ENCODE peak calls at places on chromosomes 12 and 14, in seven cellular contexts. J is mammary epithelial cell, K is cardiac fibroblast, O is AG09319, G is esophagus muscularis mucosa, U is AG04450, Q is SK-N-SH. B is an unnamed sample.

GRCh38 chr12:44015333-44015941 is 179.6 kb downstream of the TMEM117 start:
- DNase-seq in J (peak), U (peak), K (peak), Q (peak), G (no peak), O (peak), B (no peak)

GRCh38 chr12:29725587-29726320 is 58.0 kb downstream of the TMTC1 start:
- DNase-seq in O (peak), Q (peak), G (no peak), K (peak), U (no peak), J (no peak), B (peak)

GRCh38 chr14:60311417-60311816 is 62.4 kb downstream of the PPM1A start:
- DNase-seq in J (peak), U (no peak), Q (peak), G (no peak), K (peak), O (peak), B (peak)

GRCh38 chr14:23643533-23644194 is 7.5 kb downstream of the DHRS2 start:
- DNase-seq in Q (no peak), G (no peak), J (no peak), U (no peak), O (no peak), K (no peak), B (no peak)

GRCh38 chr14:52553671-52554575 is 1.3 kb downstream of the GPR137C start:
- DNase-seq in O (peak), G (peak), U (peak), Q (peak), K (peak), J (peak), B (peak)

GRCh38 chr12:67751376-67751928 is 102.9 kb downstream of the DYRK2 start:
- DNase-seq in O (no peak), K (no peak), J (no peak), Q (no peak), U (no peak), G (peak), B (no peak)

GRCh38 chr14:64387232-64387737 is 868 bp upstream of the MTHFD1 start:
- DNase-seq in K (peak), U (no peak), Q (peak), G (no peak), J (peak), O (no peak), B (no peak)

GRCh38 chr12:121468451-121468850 is 68.5 kb downstream of the RNF34 start:
- DNase-seq in K (peak), U (no peak), Q (no peak), J (peak), G (no peak), O (no peak), B (no peak)

GRCh38 chr12:110590806-110591326 is 7.7 kb upstream of the PPTC7 start:
- DNase-seq in K (peak), G (no peak), J (no peak), Q (no peak), O (peak), U (no peak), B (no peak)

DNA sequence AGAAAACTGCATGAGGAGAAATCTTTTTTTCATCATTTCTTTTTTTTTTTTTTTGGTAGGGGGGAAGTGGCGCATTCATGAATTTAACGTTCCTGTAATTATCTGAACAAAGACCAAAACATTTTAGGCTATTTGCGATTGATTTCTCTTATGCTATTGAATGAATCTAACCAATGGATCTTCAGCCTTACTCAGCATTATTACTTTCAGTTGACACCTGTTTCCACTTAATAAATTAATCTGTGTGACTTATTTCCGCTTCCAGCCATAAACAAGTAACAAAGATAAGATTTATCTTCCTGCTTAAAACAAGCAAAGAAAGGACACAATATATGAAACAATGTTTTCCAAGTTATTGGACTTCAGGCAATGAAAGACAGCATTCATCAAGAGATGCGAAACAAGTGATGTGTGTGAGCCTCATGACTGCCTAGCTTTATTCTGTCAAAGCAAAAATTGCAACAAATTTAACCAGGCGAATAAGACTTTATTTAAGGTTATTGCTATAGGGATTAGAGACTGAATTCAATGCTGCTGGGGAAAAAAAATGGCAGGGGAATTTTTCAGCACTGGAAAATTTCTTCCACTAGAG is 1026.9 kb downstream of the LRFN5 start:
- DNase-seq in J (no peak), U (no peak), G (no peak), O (no peak), K (no peak), Q (no peak), B (no peak)
- TF ChIP-seq CTCF in J (no peak), U (no peak), G (no peak), O (no peak), K (no peak), Q (no peak), B (no peak)

DNA sequence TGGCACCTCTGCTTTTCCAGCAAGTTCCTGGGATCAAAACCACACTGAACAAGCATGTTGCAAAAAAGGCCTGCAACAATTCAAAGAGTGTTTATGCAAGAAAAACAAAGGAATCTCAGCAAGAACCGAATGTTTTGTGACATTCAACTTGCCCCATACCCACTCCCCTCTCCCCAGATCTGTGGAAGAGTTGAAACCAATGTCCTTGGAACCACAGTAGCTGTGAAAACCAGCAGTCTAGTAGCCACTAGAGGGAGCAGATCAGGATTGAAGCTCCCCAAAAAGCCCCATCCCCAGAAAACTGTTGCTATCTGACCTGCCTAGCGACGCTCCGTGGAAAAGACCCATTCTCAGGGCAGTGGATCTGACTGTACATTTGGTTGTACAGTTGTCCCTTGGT is 27.1 kb downstream of the PRKAB1 start:
- DNase-seq in U (no peak), J (no peak), K (peak), O (no peak), Q (peak), G (no peak), B (no peak)
- TF ChIP-seq CTCF in U (peak), J (peak), K (peak), O (peak), Q (peak), G (peak), B (peak)

GRCh38 chr14:99644035-99644587 is 818 bp upstream of the HHIPL1 start:
- DNase-seq in U (no peak), O (no peak), J (no peak), K (no peak), Q (no peak), G (no peak), B (no peak)

GRCh38 chr14:99645545-99646505 is 896 bp downstream of the HHIPL1 start:
- DNase-seq in Q (no peak), J (no peak), U (no peak), K (no peak), G (no peak), O (no peak), B (no peak)

GRCh38 chr14:99643343-99643742 is 1.6 kb upstream of the HHIPL1 start:
- DNase-seq in K (no peak), U (no peak), J (no peak), Q (no peak), G (no peak), O (no peak), B (no peak)

GRCh38 chr14:99647407-99647806 is 2.5 kb downstream of the HHIPL1 start:
- DNase-seq in G (no peak), U (no peak), K (peak), J (no peak), Q (no peak), O (no peak), B (no peak)

DNA sequence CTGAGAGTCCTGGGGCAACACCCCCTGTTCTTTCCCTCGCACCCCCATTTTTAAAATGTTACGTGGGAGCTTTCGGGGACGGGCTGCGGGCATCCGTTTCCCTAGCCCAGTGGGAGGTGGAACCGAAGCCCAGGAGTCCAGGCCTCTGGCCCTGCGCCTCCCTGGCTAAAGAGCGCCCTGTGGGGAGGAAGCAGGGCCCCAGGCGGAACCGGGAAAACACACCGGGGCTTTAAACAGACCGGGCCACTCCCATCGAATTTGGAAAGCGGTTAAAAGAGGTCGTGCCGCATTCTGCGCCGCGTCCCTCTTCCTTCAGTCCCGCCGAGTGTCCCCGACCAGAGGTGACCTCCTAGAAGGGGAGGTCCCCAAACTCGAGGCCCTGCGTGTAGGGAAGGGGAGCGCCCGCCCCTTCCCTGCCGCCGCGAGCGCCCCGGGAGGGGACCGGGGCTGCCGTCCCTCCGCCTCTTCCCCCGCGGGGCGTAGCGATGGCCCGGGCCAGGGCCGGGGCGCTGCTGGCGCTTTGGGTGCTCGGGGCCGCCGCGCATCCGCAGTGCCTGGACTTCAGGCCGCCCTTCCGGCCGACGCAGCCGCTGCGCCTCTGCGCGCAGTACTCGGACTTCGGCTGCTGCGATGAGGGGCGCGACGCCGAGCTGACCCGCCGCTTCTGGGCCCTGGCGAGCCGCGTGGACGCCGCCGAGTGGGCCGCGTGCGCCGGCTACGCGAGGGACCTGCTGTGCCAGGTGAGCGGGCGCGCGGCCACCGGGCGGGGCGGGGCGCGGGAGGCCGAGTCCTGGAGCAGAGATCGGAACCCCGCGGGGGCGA is at the start of gene HHIPL1:
- DNase-seq in J (no peak), O (no peak), G (no peak), Q (peak), K (peak), U (no peak), B (no peak)
- TF ChIP-seq CTCF in J (no peak), O (no peak), G (no peak), Q (no peak), K (no peak), U (no peak), B (no peak)

DNA sequence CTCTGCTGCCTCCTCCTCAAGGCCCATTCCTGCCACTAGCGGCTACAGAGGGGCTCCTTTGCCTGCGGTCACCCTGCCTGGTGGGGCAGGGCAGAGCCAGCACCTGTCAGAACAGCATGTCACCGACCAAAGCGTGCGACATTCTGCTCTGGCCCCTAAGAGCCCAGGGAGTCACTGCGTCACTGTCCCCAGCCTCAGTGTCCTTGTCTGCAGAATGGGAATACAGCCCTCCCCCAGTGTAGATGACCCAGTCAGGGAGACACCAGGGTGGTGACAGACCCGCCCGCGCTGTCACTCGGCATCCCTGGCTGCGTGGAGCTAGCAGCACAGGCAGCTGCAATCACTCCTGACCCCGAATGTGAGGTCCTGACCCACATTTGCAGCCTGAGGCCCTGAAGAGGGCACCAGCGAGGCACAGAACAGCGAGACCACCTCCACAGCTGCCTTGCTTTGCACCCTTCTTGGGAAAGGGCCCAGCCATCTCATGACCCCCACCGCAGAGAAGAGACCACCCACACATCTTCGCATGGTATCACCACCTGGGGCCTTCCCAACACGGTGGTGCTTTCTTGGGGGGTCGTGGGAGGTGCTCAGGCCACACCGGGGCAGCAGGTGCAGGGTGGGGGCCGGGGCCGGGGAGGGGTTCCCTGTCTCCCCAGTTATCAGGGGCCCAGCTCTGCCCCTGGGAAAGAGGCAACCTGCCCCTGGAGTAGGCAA is 2.5 kb downstream of the AHNAK2 start:
- DNase-seq in Q (peak), K (no peak), J (no peak), O (no peak), U (no peak), G (no peak), B (peak)
- TF ChIP-seq CTCF in Q (no peak), K (no peak), J (no peak), O (no peak), U (no peak), G (no peak), B (peak)

DNA sequence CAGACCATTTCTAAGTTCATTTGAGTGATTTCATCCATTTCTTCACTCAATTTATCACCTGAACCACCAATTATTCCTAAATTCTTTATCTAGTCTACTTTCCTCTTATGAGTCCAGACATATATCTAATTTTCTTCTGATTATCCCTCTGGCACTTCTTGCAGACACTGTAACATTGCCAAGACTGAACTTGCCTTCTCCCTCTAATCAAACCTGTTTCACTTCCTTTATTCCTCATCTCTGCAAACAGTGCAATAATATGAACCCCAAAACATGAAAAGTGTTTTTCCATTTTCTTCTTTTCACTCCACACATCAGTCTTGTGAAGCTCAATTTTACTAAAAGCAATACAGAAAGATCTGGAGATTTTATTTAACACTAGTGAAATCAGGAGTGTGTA is 37.8 kb upstream of the PTPRQ start:
- DNase-seq in G (no peak), K (no peak), U (no peak), Q (no peak), O (no peak), J (no peak), B (no peak)
- TF ChIP-seq CTCF in G (no peak), K (no peak), U (no peak), Q (no peak), O (no peak), J (no peak), B (no peak)

DNA sequence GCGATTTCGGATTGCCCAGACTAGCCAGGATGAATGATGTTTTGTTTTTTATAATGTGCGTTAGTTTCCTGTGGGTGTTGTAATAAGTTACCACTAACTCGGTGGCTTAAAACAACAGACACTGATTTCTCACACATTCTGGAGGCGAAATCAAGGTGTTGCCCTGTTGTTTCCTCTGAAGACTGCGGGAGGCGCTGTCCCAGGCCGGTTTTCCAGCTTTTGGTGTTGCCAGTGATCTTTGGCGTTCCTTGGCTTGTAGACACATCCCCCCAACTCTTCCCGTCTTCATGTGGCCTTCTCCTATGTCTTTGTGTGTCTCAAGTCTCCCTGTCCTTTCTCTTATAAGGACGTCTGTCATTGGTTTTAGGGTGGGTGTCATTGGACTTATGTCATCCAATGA is 267.7 kb downstream of the AACS start:
- DNase-seq in U (no peak), J (no peak), Q (no peak), O (no peak), K (no peak), G (no peak), B (no peak)
- TF ChIP-seq CTCF in U (no peak), J (no peak), Q (peak), O (no peak), K (no peak), G (no peak), B (peak)

DNA sequence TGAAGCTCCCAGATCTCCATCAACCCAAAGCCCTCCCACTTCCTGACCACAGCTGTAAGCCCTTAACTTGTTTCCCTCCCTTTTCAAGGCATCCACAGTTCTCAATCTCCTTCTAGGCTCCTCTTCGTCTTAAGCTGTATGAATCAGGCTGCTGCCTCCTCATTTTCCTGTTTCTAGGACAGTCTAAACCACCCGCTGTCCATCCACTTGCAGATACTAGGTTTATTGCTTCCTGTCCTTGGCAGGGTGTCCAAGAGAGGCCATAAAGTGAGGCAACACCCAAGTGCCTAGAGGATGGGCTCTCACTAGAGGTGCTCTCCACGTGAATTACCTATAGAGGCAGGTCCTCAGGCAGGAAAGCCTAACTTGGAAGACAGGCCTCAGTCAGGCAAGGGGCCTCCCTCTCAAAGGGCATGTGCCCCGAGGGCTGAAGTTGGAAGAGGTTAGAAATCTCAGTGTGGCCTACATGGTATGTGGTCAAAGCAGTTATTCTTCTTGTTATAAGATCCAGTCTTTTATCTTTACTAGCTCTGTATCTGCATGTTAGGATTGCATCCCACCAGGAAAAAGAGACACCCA is 8.8 kb upstream of the TMEM106C start:
- DNase-seq in O (no peak), Q (no peak), G (no peak), J (no peak), U (no peak), K (no peak), B (no peak)
- TF ChIP-seq CTCF in O (no peak), Q (no peak), G (no peak), J (no peak), U (no peak), K (no peak), B (no peak)

GRCh38 chr14:63212209-63212608 is 8.0 kb downstream of the RHOJ start:
- DNase-seq in J (no peak), Q (no peak), G (no peak), U (no peak), O (no peak), K (no peak), B (no peak)
- TF ChIP-seq CTCF in J (no peak), Q (peak), G (no peak), U (peak), O (no peak), K (no peak), B (peak)